ENCODE peak calls at places on chromosomes 3 and 15, in six cellular contexts. One of them, this sample, is unnamed.

GRCh38 chr3:176595307-176595706 is 602.0 kb downstream of the TBL1XR1 start:
- DNase-seq in mesendoderm: peak; percentile 8
- DNase-seq in gastrocnemius medialis: no peak
- DNase-seq in naive thymus-derived CD8-positive, alpha-beta T cell: no peak
- DNase-seq in astrocyte of the spinal cord: peak; percentile 31
- DNase-seq in D341Med: no peak
- DNase-seq in this sample: no peak

GRCh38 chr15:31975446-31976229 is 54.7 kb upstream of the CHRNA7 start:
- DNase-seq in mesendoderm: no peak
- DNase-seq in gastrocnemius medialis: no peak
- DNase-seq in naive thymus-derived CD8-positive, alpha-beta T cell: no peak
- DNase-seq in astrocyte of the spinal cord: no peak
- DNase-seq in D341Med: peak; percentile 43
- DNase-seq in this sample: no peak

GRCh38 chr3:45551214-45552010 is 43.1 kb upstream of the LIMD1 start:
- DNase-seq in mesendoderm: peak; percentile 36
- DNase-seq in gastrocnemius medialis: peak; percentile 79
- DNase-seq in naive thymus-derived CD8-positive, alpha-beta T cell: no peak
- DNase-seq in astrocyte of the spinal cord: peak; percentile 96
- DNase-seq in D341Med: no peak
- DNase-seq in this sample: no peak

GRCh38 chr15:74505837-74506514 is 35.0 kb upstream of the ARID3B start:
- DNase-seq in mesendoderm: no peak
- DNase-seq in gastrocnemius medialis: no peak
- DNase-seq in naive thymus-derived CD8-positive, alpha-beta T cell: no peak
- DNase-seq in astrocyte of the spinal cord: no peak
- DNase-seq in D341Med: no peak
- DNase-seq in this sample: no peak

GRCh38 chr15:44033894-44034293 is 161.2 kb downstream of the FRMD5 start:
- DNase-seq in mesendoderm: peak; percentile 19
- DNase-seq in gastrocnemius medialis: no peak
- DNase-seq in naive thymus-derived CD8-positive, alpha-beta T cell: no peak
- DNase-seq in astrocyte of the spinal cord: peak; percentile 74
- DNase-seq in D341Med: no peak
- DNase-seq in this sample: peak; percentile 94

GRCh38 chr3:168803536-168803935 is 707.8 kb upstream of the GOLIM4 start:
- DNase-seq in mesendoderm: no peak
- DNase-seq in gastrocnemius medialis: no peak
- DNase-seq in naive thymus-derived CD8-positive, alpha-beta T cell: no peak
- DNase-seq in astrocyte of the spinal cord: peak; percentile 8
- DNase-seq in D341Med: no peak
- DNase-seq in this sample: no peak

GRCh38 chr3:5053021-5053831 is 68.9 kb upstream of the ARL8B start:
- DNase-seq in mesendoderm: peak; percentile 23
- DNase-seq in gastrocnemius medialis: peak; percentile 45
- DNase-seq in naive thymus-derived CD8-positive, alpha-beta T cell: no peak
- DNase-seq in astrocyte of the spinal cord: peak; percentile 80
- DNase-seq in D341Med: no peak
- DNase-seq in this sample: no peak

GRCh38 chr15:70875001-70875782 is 17.0 kb downstream of the THAP10 start:
- DNase-seq in mesendoderm: peak; percentile 25
- DNase-seq in gastrocnemius medialis: no peak
- DNase-seq in naive thymus-derived CD8-positive, alpha-beta T cell: no peak
- DNase-seq in astrocyte of the spinal cord: peak; percentile 58
- DNase-seq in D341Med: no peak
- DNase-seq in this sample: peak; percentile 48

GRCh38 chr15:64634020-64634419 is 141.4 kb downstream of the RBPMS2 start:
- DNase-seq in mesendoderm: peak; percentile 72
- DNase-seq in gastrocnemius medialis: no peak
- DNase-seq in naive thymus-derived CD8-positive, alpha-beta T cell: no peak
- DNase-seq in astrocyte of the spinal cord: peak; percentile 74
- DNase-seq in D341Med: no peak
- DNase-seq in this sample: peak; percentile 24

GRCh38 chr3:126958638-126959085 is 24.3 kb upstream of the PLXNA1 start:
- DNase-seq in mesendoderm: no peak
- DNase-seq in gastrocnemius medialis: no peak
- DNase-seq in naive thymus-derived CD8-positive, alpha-beta T cell: no peak
- DNase-seq in astrocyte of the spinal cord: no peak
- DNase-seq in D341Med: no peak
- DNase-seq in this sample: no peak

GRCh38 chr15:78620021-78620838 is 566 bp downstream of the CHRNA3 start:
- DNase-seq in mesendoderm: peak; percentile 80
- DNase-seq in gastrocnemius medialis: no peak
- DNase-seq in naive thymus-derived CD8-positive, alpha-beta T cell: no peak
- DNase-seq in astrocyte of the spinal cord: no peak
- DNase-seq in D341Med: peak; percentile 68
- DNase-seq in this sample: no peak

GRCh38 chr3:31979006-31979697 is 1.9 kb downstream of the OSBPL10 start:
- DNase-seq in mesendoderm: no peak
- DNase-seq in gastrocnemius medialis: no peak
- DNase-seq in naive thymus-derived CD8-positive, alpha-beta T cell: no peak
- DNase-seq in astrocyte of the spinal cord: no peak
- DNase-seq in D341Med: no peak
- DNase-seq in this sample: peak; percentile 77

This sample was measured in endothelial cell of umbilical vein.